ENCODE peak calls at places on chromosome 9, in six cellular contexts. A is GM12892, O is HepG2, Y is K562, P is GM12878, L is H1. X is an unnamed sample.

GRCh38 chr9:128764361-128764760 is 7.4 kb downstream of the ZER1 start:
- DNase-seq in A (no peak), O (no peak), Y (peak), P (no peak), L (peak), X (no peak)

GRCh38 chr9:109811876-109812275 is 31.9 kb downstream of the PALM2AKAP2 start:
- DNase-seq in A (no peak), O (no peak), Y (no peak), P (no peak), L (no peak), X (no peak)

GRCh38 chr9:98085955-98086354 is 29.4 kb downstream of the NANS start:
- DNase-seq in A (no peak), O (no peak), Y (peak), P (no peak), L (peak), X (no peak)

GRCh38 chr9:35195683-35196082 is 33.9 kb downstream of the UNC13B start:
- DNase-seq in A (no peak), O (no peak), Y (no peak), P (no peak), L (no peak), X (no peak)

GRCh38 chr9:78298046-78298511 is 1.2 kb downstream of the PSAT1 start:
- DNase-seq in A (no peak), O (peak), Y (peak), P (no peak), L (peak), X (peak)

GRCh38 chr9:72185561-72185960 is 36.3 kb downstream of the GDA start:
- DNase-seq in A (no peak), O (no peak), Y (no peak), P (no peak), L (no peak), X (no peak)

GRCh38 chr9:3330792-3331420 is 194.9 kb downstream of the RFX3 start:
- DNase-seq in A (no peak), O (no peak), Y (no peak), P (no peak), L (no peak), X (no peak)

GRCh38 chr9:92342825-92343488 is 17.2 kb downstream of the CENPP start:
- DNase-seq in A (no peak), O (no peak), Y (no peak), P (no peak), L (no peak), X (no peak)

GRCh38 chr9:129285382-129285781 is 107.3 kb upstream of the IER5L start:
- DNase-seq in A (no peak), O (no peak), Y (no peak), P (no peak), L (no peak), X (no peak)

GRCh38 chr9:124761196-124761595 is 9.9 kb downstream of the NR6A1 start:
- DNase-seq in A (no peak), O (no peak), Y (no peak), P (no peak), L (no peak), X (no peak)

GRCh38 chr9:3760031-3760430 is 234.2 kb upstream of the RFX3 start:
- DNase-seq in A (no peak), O (no peak), Y (no peak), P (no peak), L (no peak), X (no peak)

GRCh38 chr9:105082843-105083242 is 154.9 kb upstream of the ABCA1 start:
- DNase-seq in A (no peak), O (no peak), Y (no peak), P (no peak), L (no peak), X (no peak)

GRCh38 chr9:99357575-99357974 is 135.5 kb downstream of the SEC61B start:
- DNase-seq in A (no peak), O (no peak), Y (no peak), P (no peak), L (no peak), X (no peak)

GRCh38 chr9:95649801-95650213 is 133.0 kb upstream of the PTCH1 start:
- DNase-seq in A (no peak), O (no peak), Y (no peak), P (no peak), L (no peak), X (no peak)

GRCh38 chr9:101270325-101270701 is 114.5 kb downstream of the BAAT start:
- DNase-seq in A (no peak), O (no peak), Y (no peak), P (no peak), L (no peak), X (no peak)

GRCh38 chr9:104093162-104093561 is 947 bp upstream of the SMC2 start:
- DNase-seq in A (no peak), O (no peak), Y (peak), P (no peak), L (no peak), X (no peak)

GRCh38 chr9:108207611-108208051 is 648.2 kb downstream of the ACTL7B start:
- DNase-seq in A (no peak), O (no peak), Y (no peak), P (no peak), L (no peak), X (no peak)

GRCh38 chr9:130352586-130353285 is 87.2 kb downstream of the HMCN2 start:
- DNase-seq in A (no peak), O (no peak), Y (no peak), P (no peak), L (no peak), X (no peak)

GRCh38 chr9:5718296-5719032 is 89.6 kb downstream of the RIC1 start:
- DNase-seq in A (no peak), O (no peak), Y (no peak), P (no peak), L (no peak), X (no peak)

GRCh38 chr9:119322137-119322695 is 47.0 kb downstream of the BRINP1 start:
- DNase-seq in A (no peak), O (peak), Y (no peak), P (no peak), L (no peak), X (no peak)

GRCh38 chr9:127754761-127755557 is 19.9 kb upstream of the TOR2A start:
- DNase-seq in A (no peak), O (no peak), Y (no peak), P (no peak), L (peak), X (no peak)

GRCh38 chr9:38027714-38028113 is 41.3 kb downstream of the SHB start:
- DNase-seq in A (no peak), O (no peak), Y (no peak), P (no peak), L (no peak), X (no peak)

GRCh38 chr9:78296208-78296892 is 575 bp upstream of the PSAT1 start:
- DNase-seq in A (no peak), O (peak), Y (no peak), P (no peak), L (peak), X (no peak)

GRCh38 chr9:29648132-29648531 is 2074.9 kb upstream of the C9orf72 start:
- DNase-seq in A (no peak), O (no peak), Y (no peak), P (no peak), L (no peak), X (no peak)

GRCh38 chr9:86868611-86869010 is 78.7 kb downstream of the GAS1 start:
- DNase-seq in A (no peak), O (no peak), Y (no peak), P (no peak), L (no peak), X (no peak)

GRCh38 chr9:90921104-90921503 is 119.5 kb downstream of the SYK start:
- DNase-seq in A (no peak), O (no peak), Y (no peak), P (no peak), L (no peak), X (no peak)

GRCh38 chr9:97873410-97873809 is 20.4 kb downstream of the FOXE1 start:
- DNase-seq in A (no peak), O (no peak), Y (no peak), P (no peak), L (peak), X (no peak)

GRCh38 chr9:109894921-109895758 is 115.1 kb downstream of the PALM2AKAP2 start:
- DNase-seq in A (no peak), O (no peak), Y (no peak), P (peak), L (no peak), X (no peak)

GRCh38 chr9:73531658-73532057 is 380.0 kb downstream of the ANXA1 start:
- DNase-seq in A (no peak), O (no peak), Y (no peak), P (peak), L (no peak), X (no peak)

GRCh38 chr9:19999491-20000057 is 210.7 kb upstream of the SLC24A2 start:
- DNase-seq in A (no peak), O (no peak), Y (no peak), P (peak), L (no peak), X (no peak)

GRCh38 chr9:98879094-98879957 is 64.4 kb upstream of the COL15A1 start:
- DNase-seq in A (no peak), O (no peak), Y (no peak), P (no peak), L (no peak), X (no peak)

GRCh38 chr9:129406278-129407225 is 214.3 kb downstream of the C9orf50 start:
- DNase-seq in A (no peak), O (no peak), Y (peak), P (no peak), L (peak), X (no peak)

GRCh38 chr9:34552606-34552981 is 29.8 kb upstream of the ENHO start:
- DNase-seq in A (no peak), O (no peak), Y (peak), P (no peak), L (no peak), X (no peak)

GRCh38 chr9:108536836-108537601 is 318.8 kb downstream of the ACTL7B start:
- DNase-seq in A (no peak), O (no peak), Y (no peak), P (no peak), L (no peak), X (no peak)

GRCh38 chr9:221989-222776 is 7.5 kb downstream of the DOCK8 start:
- DNase-seq in A (no peak), O (peak), Y (no peak), P (no peak), L (no peak), X (no peak)

GRCh38 chr9:77305622-77306365 is 128.5 kb downstream of the VPS13A start:
- DNase-seq in A (no peak), O (no peak), Y (no peak), P (no peak), L (no peak), X (no peak)

GRCh38 chr9:87716141-87716540 is 9.8 kb upstream of the CTSL start:
- DNase-seq in A (no peak), O (no peak), Y (no peak), P (no peak), L (no peak), X (no peak)

GRCh38 chr9:36401179-36401740 is 1.2 kb upstream of the RNF38 start:
- DNase-seq in A (peak), O (peak), Y (peak), P (peak), L (no peak), X (peak)

GRCh38 chr9:134964271-134964670 is 46.6 kb upstream of the FCN1 start:
- DNase-seq in A (no peak), O (no peak), Y (no peak), P (no peak), L (no peak), X (no peak)
- TF ChIP-seq POLR2A in A (no peak), O (no peak), Y (no peak), P (no peak), L (no peak), X (no peak)

DNA sequence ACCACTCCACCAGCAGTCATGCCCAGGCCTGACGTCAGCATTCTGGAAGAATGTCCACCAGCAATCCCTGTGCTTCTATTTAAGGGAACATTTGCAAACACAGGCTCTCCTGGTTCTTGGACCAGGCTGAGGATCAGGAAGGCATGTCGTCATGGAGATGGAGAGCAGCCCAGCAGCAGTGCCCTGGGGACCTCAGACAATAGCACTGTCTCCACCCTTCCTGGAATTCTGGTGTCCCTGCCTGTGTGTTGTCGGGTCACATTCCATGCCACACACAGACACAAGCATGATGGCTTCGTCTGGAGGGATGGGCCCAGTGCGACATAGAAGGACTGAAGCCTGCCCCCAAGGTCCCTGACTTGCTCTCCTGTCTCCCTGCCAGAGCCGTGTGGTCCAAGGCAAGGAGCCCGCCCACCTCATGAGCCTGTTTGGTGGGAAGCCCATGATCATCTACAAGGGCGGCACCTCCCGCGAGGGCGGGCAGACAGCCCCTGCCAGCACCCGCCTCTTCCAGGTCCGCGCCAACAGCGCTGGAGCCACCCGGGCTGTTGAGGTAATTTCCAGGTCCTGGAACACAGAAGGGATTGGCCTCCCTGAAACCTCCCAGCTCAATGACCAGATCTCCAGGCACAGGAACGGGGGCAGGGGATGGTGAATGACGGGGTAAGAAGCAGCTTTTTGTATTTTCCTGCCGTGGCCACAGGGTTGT is 43.8 kb downstream of the STOM start:
- DNase-seq in A (no peak), O (no peak), Y (no peak), P (no peak), L (no peak), X (no peak)
- TF ChIP-seq TAF1 in A (no peak), O (no peak), Y (no peak), P (no peak), L (no peak), X (no peak)

DNA sequence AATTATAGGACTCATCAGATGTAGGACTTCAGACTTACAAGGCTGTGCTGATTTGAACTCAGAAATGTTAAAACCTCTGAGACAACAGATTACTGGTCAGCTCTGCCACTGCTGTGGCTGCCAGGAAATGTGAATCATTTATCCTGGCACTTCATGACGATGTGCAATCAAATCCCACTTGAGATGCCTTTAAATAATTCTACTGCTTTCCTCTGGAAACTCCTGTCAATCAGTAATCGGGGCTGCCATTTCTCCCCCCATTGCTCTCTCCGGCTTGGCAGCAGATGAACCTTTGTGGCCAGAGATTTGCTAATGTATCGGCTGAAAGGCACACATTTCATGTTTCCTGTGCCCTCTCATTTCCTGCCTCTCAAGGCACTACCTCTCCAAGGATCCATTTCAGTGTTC is 291.8 kb upstream of the C9orf72 start:
- DNase-seq in A (no peak), O (no peak), Y (no peak), P (no peak), L (no peak), X (no peak)
- TF ChIP-seq POLR2A in A (no peak), O (no peak), Y (no peak), P (no peak), L (no peak), X (no peak)

GRCh38 chr9:6766606-6767005 is 8.8 kb downstream of the KDM4C start:
- DNase-seq in A (no peak), O (no peak), Y (no peak), P (no peak), L (no peak), X (no peak)
- TF ChIP-seq TAF1 in A (no peak), O (no peak), Y (no peak), P (no peak), L (no peak), X (no peak)

DNA sequence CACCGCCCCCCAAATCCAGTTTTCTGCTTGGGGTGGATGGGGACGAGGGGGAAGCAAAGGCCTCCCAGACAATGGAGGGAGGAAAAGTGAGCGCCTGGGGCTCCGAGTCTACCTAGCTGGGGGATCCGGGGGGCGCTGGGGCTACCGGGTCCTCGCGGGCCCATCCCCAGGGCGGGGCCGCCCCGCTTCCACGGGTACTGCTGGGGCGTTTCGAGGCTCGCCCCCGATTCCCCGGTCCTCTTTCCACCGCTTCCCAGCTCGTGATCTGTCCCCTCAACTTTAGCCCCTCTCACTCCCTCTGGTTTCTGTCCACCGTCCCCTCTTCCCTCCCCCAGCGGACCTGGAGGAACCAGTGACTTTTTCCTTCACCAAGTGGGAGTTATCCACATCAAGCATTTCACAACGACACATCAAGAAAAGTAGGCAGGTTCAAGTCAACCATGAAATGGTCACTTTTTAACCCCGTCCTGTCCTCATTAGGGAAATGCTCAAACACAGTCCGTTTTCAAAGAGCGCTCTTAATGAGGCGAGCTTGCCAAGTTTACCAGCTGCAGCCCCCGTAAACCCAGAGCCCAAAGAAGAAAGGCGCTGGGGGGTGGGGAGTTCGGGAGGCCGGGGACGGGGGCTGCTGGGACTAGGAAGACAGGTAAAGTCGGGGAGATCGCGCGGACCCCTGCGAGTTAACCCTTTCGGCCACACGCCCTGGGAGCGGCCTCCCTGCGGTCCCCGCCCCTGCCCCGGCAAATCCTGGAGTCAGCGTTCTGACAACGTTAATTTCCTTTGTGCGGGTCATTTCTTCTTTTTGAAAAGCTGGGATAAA is 2.0 kb upstream of the NFIB start:
- DNase-seq in A (no peak), O (no peak), Y (no peak), P (no peak), L (peak), X (no peak)
- TF ChIP-seq POLR2A in A (no peak), O (peak), Y (no peak), P (no peak), L (no peak), X (no peak)

GRCh38 chr9:135976944-135977343 is 15.8 kb upstream of the UBAC1 start:
- DNase-seq in A (no peak), O (no peak), Y (no peak), P (no peak), L (no peak), X (no peak)

GRCh38 chr9:135980926-135981630 is 19.9 kb upstream of the UBAC1 start:
- DNase-seq in A (no peak), O (no peak), Y (no peak), P (no peak), L (no peak), X (no peak)

GRCh38 chr9:135979472-135980166 is 18.4 kb upstream of the UBAC1 start:
- DNase-seq in A (no peak), O (no peak), Y (no peak), P (no peak), L (no peak), X (no peak)

GRCh38 chr9:135976531-135976930 is 15.4 kb upstream of the UBAC1 start:
- DNase-seq in A (no peak), O (no peak), Y (no peak), P (no peak), L (no peak), X (no peak)

GRCh38 chr9:135978650-135979461 is 17.7 kb upstream of the UBAC1 start:
- DNase-seq in A (no peak), O (no peak), Y (no peak), P (no peak), L (no peak), X (no peak)
- TF ChIP-seq TAF1 in A (no peak), O (no peak), Y (no peak), P (no peak), L (no peak), X (no peak)

GRCh38 chr9:132944294-132945185 is at the start of gene TSC1:
- DNase-seq in A (peak), O (peak), Y (peak), P (peak), L (peak), X (peak)
- TF ChIP-seq POLR2A in A (peak), O (peak), Y (peak), P (peak), L (peak), X (peak)

GRCh38 chr9:116789097-116789496 is 102.0 kb downstream of the TRIM32 start:
- DNase-seq in A (no peak), O (no peak), Y (no peak), P (no peak), L (no peak), X (no peak)
- TF ChIP-seq TAF1 in A (no peak), O (no peak), Y (no peak), P (no peak), L (no peak), X (no peak)

DNA sequence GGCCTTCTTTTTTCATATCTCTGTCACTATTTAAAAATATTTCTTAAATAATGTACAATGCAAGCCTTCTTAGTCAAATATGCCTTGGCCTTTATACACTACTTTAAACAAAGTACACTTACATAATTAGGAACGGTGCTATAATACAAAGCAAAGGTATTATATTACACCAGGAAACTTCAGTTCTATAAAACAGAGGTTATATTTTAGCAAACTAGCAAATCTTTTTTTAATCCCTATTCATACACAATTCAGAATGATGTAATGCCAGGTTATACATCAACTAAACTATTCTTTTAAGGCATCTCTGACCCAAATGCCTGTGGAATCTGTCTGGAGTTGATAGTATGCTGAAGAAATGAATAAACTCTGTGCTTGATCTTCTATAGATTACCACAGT is 10.7 kb upstream of the LURAP1L start:
- DNase-seq in A (no peak), O (no peak), Y (no peak), P (no peak), L (no peak), X (no peak)
- TF ChIP-seq POLR2A in A (no peak), O (no peak), Y (no peak), P (no peak), L (no peak), X (no peak)